ENCODE peak calls at places on chromosomes 1 and 21, in ten cellular contexts. C, O, L, D, J, G, A, H, K and W are unnamed samples.

GRCh38 chr1:175413367-175413766 is 220.8 kb upstream of the KIAA0040 start:
- DNase-seq in A (no peak), O (no peak), H (no peak), J (no peak), D (no peak), G (no peak), K (no peak), C (no peak), L (no peak), W (no peak)

GRCh38 chr1:236139495-236139894 is 2.8 kb upstream of the GPR137B start:
- DNase-seq in G (no peak), J (no peak), C (no peak), O (no peak), H (no peak), D (no peak), L (no peak), K (no peak), A (no peak), W (no peak)

GRCh38 chr1:59682405-59683080 is 132.2 kb upstream of the HOOK1 start:
- DNase-seq in A (no peak), K (no peak), H (peak), C (no peak), L (no peak), O (no peak), D (peak), G (no peak), J (no peak), W (no peak)

GRCh38 chr1:234969630-234970370 is 158.8 kb downstream of the TOMM20 start:
- DNase-seq in C (peak), A (peak), D (peak), L (peak), G (peak), J (no peak), H (peak), K (peak), O (peak), W (no peak)

GRCh38 chr1:25090707-25091422 is 141.4 kb downstream of the SYF2 start:
- DNase-seq in D (no peak), O (no peak), L (no peak), G (no peak), J (no peak), C (no peak), H (peak), A (no peak), K (no peak), W (no peak)

GRCh38 chr1:46587072-46587471 is 17.0 kb downstream of the MKNK1 start:
- DNase-seq in L (no peak), H (no peak), K (no peak), D (no peak), G (peak), C (peak), O (no peak), J (no peak), A (no peak), W (no peak)

GRCh38 chr21:17726047-17726446 is 93.1 kb downstream of the C21orf91 start:
- DNase-seq in H (no peak), A (peak), D (no peak), K (no peak), C (no peak), L (no peak), J (no peak), G (no peak), O (no peak), W (no peak)

GRCh38 chr1:38848069-38848468 is 11.5 kb downstream of the RRAGC start:
- DNase-seq in G (no peak), C (no peak), J (no peak), H (no peak), O (no peak), K (no peak), L (no peak), A (no peak), D (no peak), W (no peak)

GRCh38 chr1:33032126-33032869 is 4.4 kb downstream of the AK2 start:
- DNase-seq in A (peak), D (peak), L (no peak), J (no peak), H (no peak), C (no peak), G (no peak), K (no peak), O (no peak), W (no peak)

GRCh38 chr21:32524010-32524719 is 61.2 kb downstream of the TCP10L start:
- DNase-seq in K (no peak), H (peak), J (peak), O (no peak), A (peak), L (peak), C (peak), D (peak), G (no peak), W (no peak)

GRCh38 chr1:92446546-92446945 is 40.2 kb downstream of the GFI1 start:
- DNase-seq in J (peak), O (no peak), C (no peak), K (no peak), A (peak), H (no peak), G (no peak), D (peak), L (no peak), W (no peak)

GRCh38 chr1:111422546-111423391 is 4.8 kb downstream of the OVGP1 start:
- DNase-seq in A (no peak), C (no peak), G (no peak), K (no peak), D (no peak), L (no peak), O (no peak), H (no peak), J (peak), W (no peak)

GRCh38 chr1:230104395-230105244 is 37.6 kb downstream of the GALNT2 start:
- DNase-seq in H (peak), A (peak), J (peak), O (no peak), D (peak), L (peak), G (peak), C (peak), K (peak), W (peak)

GRCh38 chr1:180167721-180168467 is 13.2 kb downstream of the QSOX1 start:
- DNase-seq in J (no peak), G (no peak), A (peak), H (no peak), D (no peak), O (no peak), L (no peak), K (no peak), C (no peak), W (no peak)

DNA sequence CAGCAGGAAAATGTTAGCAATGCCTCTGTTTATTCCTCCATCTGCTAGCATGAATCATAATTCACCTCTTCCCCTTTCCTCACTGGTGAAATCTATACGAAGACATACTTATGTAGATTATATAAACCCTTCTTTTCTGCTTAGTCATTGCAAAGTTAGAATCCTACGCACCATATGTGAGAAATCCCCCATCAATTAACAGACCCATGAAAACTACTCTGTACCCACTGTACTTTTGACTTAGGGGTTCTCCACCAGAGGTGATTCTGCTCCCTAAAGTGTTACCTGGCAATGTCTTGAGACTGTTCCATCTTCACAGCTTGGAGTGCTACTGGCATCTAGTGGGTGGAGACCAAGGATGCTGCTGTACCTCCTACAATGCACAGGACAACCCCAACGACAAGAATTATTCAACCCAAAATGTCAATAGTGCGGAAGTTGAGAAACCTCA is 49.6 kb upstream of the KCTD3 start:
- DNase-seq in K (no peak), G (no peak), O (no peak), A (peak), H (peak), C (no peak), D (peak), L (peak), J (peak), W (no peak)
- TF ChIP-seq CTCF in K (no peak), G (no peak), O (peak), A (peak), H (peak), C (peak), D (peak), L (peak), J (peak), W (no peak)

GRCh38 chr1:21864730-21865129 is 52.7 kb downstream of the LDLRAD2 start:
- DNase-seq in J (no peak), A (no peak), L (no peak), H (no peak), C (no peak), O (no peak), K (no peak), G (no peak), D (no peak), W (no peak)

GRCh38 chr1:21863981-21864380 is 51.9 kb downstream of the LDLRAD2 start:
- DNase-seq in H (no peak), G (no peak), L (no peak), O (no peak), J (no peak), D (no peak), K (no peak), C (no peak), A (no peak), W (no peak)

GRCh38 chr1:21866629-21867009 is 54.6 kb downstream of the LDLRAD2 start:
- DNase-seq in D (no peak), K (no peak), C (no peak), L (no peak), H (no peak), G (no peak), J (no peak), A (no peak), O (no peak), W (no peak)

GRCh38 chr1:21865609-21865942 is 53.5 kb downstream of the LDLRAD2 start:
- DNase-seq in H (no peak), L (no peak), G (no peak), J (no peak), D (no peak), C (no peak), A (no peak), O (no peak), K (no peak), W (no peak)

GRCh38 chr1:21865943-21866628 is 54.0 kb downstream of the LDLRAD2 start:
- DNase-seq in J (no peak), A (no peak), D (no peak), O (no peak), K (no peak), L (no peak), C (no peak), H (no peak), G (no peak), W (peak)
- TF ChIP-seq CTCF in J (no peak), A (no peak), D (no peak), O (peak), K (no peak), L (no peak), C (no peak), H (no peak), G (peak), W (no peak)

GRCh38 chr1:201461193-201461657 is 7.8 kb downstream of the PHLDA3 start:
- DNase-seq in L (peak), D (peak), J (peak), A (peak), K (no peak), H (peak), G (no peak), O (no peak), C (no peak), W (no peak)

GRCh38 chr1:201461783-201462441 is 7.1 kb downstream of the PHLDA3 start:
- DNase-seq in H (peak), D (peak), J (peak), G (no peak), K (peak), O (no peak), A (peak), C (peak), L (peak), W (no peak)

GRCh38 chr1:201465698-201466290 is 3.2 kb downstream of the PHLDA3 start:
- DNase-seq in L (no peak), O (no peak), D (no peak), H (no peak), J (no peak), K (no peak), A (no peak), C (no peak), G (no peak), W (no peak)

GRCh38 chr1:201460783-201461182 is 8.2 kb downstream of the PHLDA3 start:
- DNase-seq in D (no peak), H (no peak), C (no peak), A (no peak), K (no peak), O (no peak), L (no peak), G (no peak), J (no peak), W (no peak)

DNA sequence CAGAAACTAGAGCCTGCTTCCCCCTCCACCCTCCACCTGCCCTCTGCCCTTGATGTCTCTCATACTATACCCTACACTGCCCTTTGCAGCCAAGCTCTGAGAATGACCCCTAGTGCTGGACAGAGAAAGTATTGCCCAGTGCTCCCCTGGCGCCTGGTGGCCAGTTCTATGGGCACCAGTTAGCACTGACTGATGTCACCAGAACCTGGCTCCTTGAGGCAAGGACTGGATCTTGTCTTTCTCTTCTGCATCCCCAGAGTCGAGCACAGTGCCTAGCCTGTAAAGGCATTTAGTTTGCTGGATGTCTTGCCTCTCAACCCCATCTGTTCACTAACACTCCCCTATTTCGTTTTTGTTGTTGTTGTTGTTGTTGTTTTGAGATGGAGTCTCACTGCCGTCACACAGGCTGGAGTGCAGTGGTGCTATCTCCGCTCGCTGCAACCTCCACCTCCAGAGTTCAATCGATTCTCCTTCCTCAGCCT is 5.9 kb downstream of the PHLDA3 start:
- DNase-seq in A (peak), G (no peak), L (no peak), C (no peak), J (no peak), K (no peak), H (no peak), O (no peak), D (peak), W (no peak)
- TF ChIP-seq CTCF in A (peak), G (no peak), L (peak), C (peak), J (peak), K (no peak), H (peak), O (peak), D (peak), W (no peak)

GRCh38 chr1:243713470-243714186 is 136.4 kb downstream of the AKT3 start:
- DNase-seq in L (no peak), J (peak), O (no peak), A (peak), K (peak), C (no peak), H (peak), D (peak), G (peak), W (no peak)

GRCh38 chr1:243712242-243712641 is 137.8 kb downstream of the AKT3 start:
- DNase-seq in J (no peak), A (no peak), H (no peak), D (no peak), C (no peak), G (no peak), O (no peak), K (no peak), L (no peak), W (no peak)

GRCh38 chr1:243715285-243715684 is 134.8 kb downstream of the AKT3 start:
- DNase-seq in H (no peak), L (no peak), C (no peak), A (peak), J (no peak), K (no peak), D (no peak), G (no peak), O (no peak), W (no peak)

GRCh38 chr1:243710467-243710866 is 139.6 kb downstream of the AKT3 start:
- DNase-seq in O (no peak), H (no peak), J (no peak), K (no peak), D (no peak), A (no peak), C (no peak), G (no peak), L (no peak), W (no peak)

DNA sequence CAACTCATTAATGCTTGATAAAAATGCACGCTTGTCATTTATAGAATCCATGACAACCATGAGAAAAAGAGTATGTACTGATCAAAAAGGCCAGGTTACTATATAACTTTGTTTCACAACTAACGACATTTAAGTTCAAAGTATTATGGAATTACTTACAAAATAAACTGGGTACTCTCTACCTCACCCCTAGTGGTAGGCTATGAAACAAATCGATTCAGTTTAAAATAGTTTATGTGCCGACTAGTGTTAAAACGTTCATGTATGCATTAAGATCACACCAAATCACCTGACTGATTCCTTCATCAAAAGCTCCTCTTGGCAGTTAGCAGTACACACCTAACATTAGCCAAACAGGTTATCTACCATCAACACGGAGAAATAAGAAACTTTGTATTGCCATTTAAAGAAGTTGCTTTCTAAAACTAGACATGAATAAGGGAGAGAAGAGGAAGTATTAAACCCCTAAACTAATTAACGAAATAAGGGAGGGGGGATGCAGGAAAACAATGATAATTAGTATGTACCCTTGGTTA is 137.1 kb downstream of the AKT3 start:
- DNase-seq in C (no peak), G (no peak), J (no peak), K (no peak), L (no peak), A (peak), H (peak), D (peak), O (no peak), W (no peak)
- TF ChIP-seq CTCF in C (peak), G (peak), J (peak), K (no peak), L (peak), A (peak), H (peak), D (peak), O (peak), W (no peak)

DNA sequence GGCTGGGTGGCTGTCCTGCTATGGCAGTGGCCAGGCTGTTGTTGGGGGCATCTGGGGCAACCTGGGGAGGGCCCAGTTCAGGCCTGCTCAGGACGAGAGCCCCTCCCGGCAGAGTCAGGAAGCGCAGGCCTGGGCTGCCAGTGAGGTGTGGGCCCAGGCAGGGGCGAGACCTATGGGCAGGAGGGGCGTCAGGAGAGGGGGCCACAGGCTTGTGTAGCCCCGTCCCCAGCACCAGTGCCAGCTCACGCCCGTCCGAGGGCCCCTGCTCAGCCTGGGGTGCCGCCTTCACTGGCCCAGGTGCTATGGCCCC is 28.1 kb downstream of the ARHGEF16 start:
- DNase-seq in G (no peak), H (no peak), A (no peak), O (no peak), K (no peak), D (no peak), L (no peak), C (no peak), J (no peak), W (no peak)
- TF ChIP-seq CTCF in G (no peak), H (no peak), A (no peak), O (no peak), K (no peak), D (peak), L (no peak), C (no peak), J (peak), W (no peak)

GRCh38 chr21:43029785-43030184 is 45.9 kb downstream of the CBS start:
- DNase-seq in O (no peak), A (no peak), C (no peak), L (no peak), J (no peak), K (no peak), D (no peak), G (no peak), H (no peak), W (no peak)

GRCh38 chr21:43034826-43035225 is 40.8 kb downstream of the CBS start:
- DNase-seq in D (no peak), H (no peak), O (no peak), J (no peak), C (no peak), A (no peak), G (no peak), K (no peak), L (no peak), W (no peak)

GRCh38 chr21:43031121-43031624 is 44.5 kb downstream of the CBS start:
- DNase-seq in G (no peak), A (no peak), O (no peak), K (no peak), D (no peak), C (no peak), J (no peak), L (no peak), H (no peak), W (no peak)

DNA sequence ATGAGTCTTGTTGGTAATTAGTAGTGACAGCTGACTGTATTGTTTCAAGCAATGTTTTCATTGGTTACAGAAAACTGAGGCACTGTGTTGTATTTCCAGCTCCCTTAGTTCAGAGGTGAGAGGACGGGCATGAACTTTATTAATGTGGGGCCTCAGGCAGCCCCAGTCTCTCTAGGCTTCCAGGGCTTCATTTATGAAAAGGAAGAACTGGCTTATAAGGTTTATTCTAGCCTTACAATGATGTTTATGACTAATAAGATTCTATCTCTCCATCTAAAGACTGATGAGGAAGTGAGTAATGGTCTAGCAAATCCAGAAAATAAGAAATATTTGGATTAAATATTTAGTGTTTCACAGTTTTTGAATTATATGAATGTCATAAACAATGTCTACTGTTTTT is 41.5 kb downstream of the CBS start:
- DNase-seq in K (no peak), C (no peak), G (no peak), H (no peak), A (peak), J (no peak), O (no peak), L (no peak), D (no peak), W (no peak)
- TF ChIP-seq CTCF in K (no peak), C (no peak), G (no peak), H (no peak), A (no peak), J (no peak), O (no peak), L (no peak), D (no peak), W (no peak)

DNA sequence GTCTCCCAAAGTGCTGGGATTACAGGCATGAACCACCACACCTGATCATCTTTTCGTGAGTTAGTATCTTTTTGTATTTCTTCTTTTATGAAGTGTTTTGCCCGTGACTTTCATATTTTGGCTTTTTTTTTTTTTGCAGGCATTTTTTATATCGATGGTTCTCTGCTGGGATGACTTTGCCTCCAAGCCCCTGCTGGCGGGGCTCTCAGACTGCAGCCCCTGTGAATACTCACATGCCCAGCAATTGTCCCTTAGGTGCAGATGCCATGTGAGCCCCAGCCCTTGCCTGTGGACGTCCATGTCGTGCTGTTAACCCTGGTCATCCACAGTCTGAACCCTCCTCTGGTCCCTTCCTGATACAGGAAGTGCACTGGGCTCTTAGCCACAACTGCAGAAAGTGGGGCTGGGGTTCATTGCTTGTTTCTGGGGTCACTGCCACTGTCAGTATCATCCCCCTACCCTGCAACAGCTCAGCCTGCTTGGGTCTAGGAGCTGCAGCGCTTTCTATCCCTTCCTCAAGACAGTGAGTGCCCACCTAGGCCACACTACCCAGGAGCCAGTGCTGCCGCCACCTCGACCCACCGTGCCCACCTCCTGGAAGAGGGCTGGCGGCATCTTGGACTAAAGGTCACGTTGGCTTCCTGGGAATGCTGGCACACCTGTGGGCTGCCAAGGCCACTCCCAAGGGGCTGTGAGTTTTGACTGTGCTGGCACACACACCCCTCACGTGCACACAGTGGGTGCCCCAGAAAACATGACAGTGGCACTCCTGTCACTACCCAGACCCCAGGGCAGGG is 21.9 kb downstream of the CRYAA start:
- DNase-seq in K (no peak), H (no peak), C (no peak), O (peak), A (no peak), G (no peak), D (no peak), J (no peak), L (no peak), W (no peak)
- TF ChIP-seq CTCF in K (no peak), H (peak), C (no peak), O (no peak), A (no peak), G (peak), D (no peak), J (no peak), L (no peak), W (no peak)